ENCODE peak calls at places on chromosomes 1 and 21, in six cellular contexts. Y is A549, G is testis, F is HFFc6, X is amygdala, K is endothelial cell. V is an unnamed sample.
A peak's percentile ranks its signal among the peaks of the same experiment; 100 is the strongest.

GRCh38 chr1:221829327-221830011 is 87.6 kb upstream of the DUSP10 start:
- DNase-seq in X (no peak), G (no peak), K (no peak), F (peak; percentile 93), Y (peak; percentile 29), V (no peak)

GRCh38 chr1:113804421-113805255 is 7.6 kb downstream of the RSBN1 start:
- DNase-seq in Y (peak; percentile 67), K (no peak), G (no peak), F (peak; percentile 44), X (no peak), V (no peak)

GRCh38 chr1:235275223-235275622 is 52.8 kb downstream of the ARID4B start:
- DNase-seq in G (no peak), K (no peak), X (no peak), Y (no peak), F (no peak), V (no peak)

GRCh38 chr1:110176299-110176956 is 26.1 kb downstream of the SLC6A17 start:
- DNase-seq in Y (no peak), G (peak; percentile 51), K (no peak), X (no peak), F (no peak), V (no peak)

GRCh38 chr21:46323227-46323709 is 402 bp downstream of the C21orf58 start:
- DNase-seq in F (no peak), X (no peak), K (peak; percentile 32), G (peak; percentile 34), Y (no peak), V (no peak)

GRCh38 chr1:230849451-230850194 is 18.7 kb downstream of the C1orf198 start:
- DNase-seq in G (peak; percentile 69), K (no peak), F (peak; percentile 93), X (no peak), Y (no peak), V (no peak)

GRCh38 chr1:171751208-171751607 is 9.3 kb upstream of the VAMP4 start:
- DNase-seq in F (no peak), Y (no peak), G (no peak), K (no peak), X (no peak), V (no peak)

GRCh38 chr1:53349369-53349705 is 21.5 kb upstream of the LRP8 start:
- DNase-seq in Y (no peak), F (no peak), X (no peak), K (no peak), G (no peak), V (no peak)

GRCh38 chr1:236117710-236118109 is 24.6 kb upstream of the GPR137B start:
- DNase-seq in X (no peak), Y (no peak), F (no peak), G (no peak), K (no peak), V (no peak)

GRCh38 chr1:47481936-47482335 is 44.1 kb downstream of the FOXD2 start:
- DNase-seq in Y (no peak), K (no peak), F (no peak), X (no peak), G (no peak), V (no peak)

GRCh38 chr1:216822480-216822879 is 99.3 kb upstream of the ESRRG start:
- DNase-seq in X (no peak), F (no peak), G (no peak), Y (no peak), K (no peak), V (no peak)

GRCh38 chr1:206685256-206685748 is 597 bp downstream of the MAPKAPK2 start:
- DNase-seq in G (no peak), K (peak; percentile 39), Y (peak; percentile 39), F (peak; percentile 31), X (no peak), V (peak; percentile 61)

GRCh38 chr1:147167361-147167760 is 4.9 kb downstream of the PRKAB2 start:
- DNase-seq in K (no peak), Y (peak; percentile 28), X (no peak), F (peak; percentile 96), G (no peak), V (no peak)

GRCh38 chr1:68276448-68276847 is 44.1 kb upstream of the WLS start:
- DNase-seq in K (no peak), X (no peak), G (no peak), Y (no peak), F (no peak), V (no peak)

GRCh38 chr1:63122051-63122450 is 200.3 kb upstream of the FOXD3 start:
- DNase-seq in Y (no peak), G (no peak), X (no peak), F (no peak), K (peak; percentile 4), V (peak; percentile 11)

GRCh38 chr1:97545446-97545845 is 375.4 kb downstream of the DPYD start:
- DNase-seq in F (no peak), Y (no peak), G (no peak), K (no peak), X (no peak), V (no peak)

GRCh38 chr21:44875341-44875740 is 1.9 kb upstream of the PTTG1IP start:
- DNase-seq in K (no peak), Y (no peak), F (peak; percentile 41), X (no peak), G (no peak), V (no peak)

GRCh38 chr1:13808729-13809131 is 108.7 kb downstream of the PRDM2 start:
- DNase-seq in F (peak; percentile 31), Y (no peak), X (no peak), K (no peak), G (no peak), V (no peak)

GRCh38 chr1:41305576-41306365 is 55.5 kb upstream of the FOXO6 start:
- DNase-seq in G (peak; percentile 11), F (no peak), Y (no peak), K (no peak), X (no peak), V (no peak)

GRCh38 chr1:48495166-48495565 is 23.2 kb upstream of the SPATA6 start:
- DNase-seq in F (peak; percentile 2), Y (no peak), K (no peak), G (no peak), X (no peak), V (peak; percentile 63)

GRCh38 chr1:101188311-101188710 is 48.5 kb upstream of the S1PR1 start:
- DNase-seq in X (no peak), G (no peak), Y (no peak), F (no peak), K (no peak), V (no peak)

GRCh38 chr1:44084998-44085675 is 33.5 kb upstream of the KLF17 start:
- DNase-seq in F (peak; percentile 65), Y (no peak), X (no peak), K (no peak), G (no peak), V (no peak)

GRCh38 chr1:199096601-199097000 is 457.8 kb downstream of the PTPRC start:
- DNase-seq in K (no peak), G (no peak), Y (no peak), F (no peak), X (no peak), V (no peak)

GRCh38 chr1:24535021-24535424 is 20.9 kb upstream of the NCMAP start:
- DNase-seq in G (no peak), Y (no peak), K (no peak), X (no peak), F (no peak), V (no peak)

V was measured in WERI-Rb-1.